ENCODE peak calls at places on chromosomes 2 and 18, in nine cellular contexts. M is adrenal gland; P is A673; Y is CD8-positive, alpha-beta T cell; G is PC-3; Q is aorta; I is psoas muscle; D is A549; X is HAP-1. K is an unnamed sample.

GRCh38 chr2:75751824-75752468 is 41.2 kb upstream of the GCFC2 start:
- DNase-seq in D (no peak), Q (no peak), P (no peak), Y (no peak), X (peak; percentile 78), G (no peak), M (no peak), I (no peak), K (no peak)

GRCh38 chr2:208549546-208550158 is 143.1 kb downstream of the PTH2R start:
- DNase-seq in P (no peak), Q (no peak), X (no peak), Y (no peak), M (no peak), I (no peak), D (no peak), G (no peak), K (no peak)

GRCh38 chr2:240962371-240963064 is 35.9 kb upstream of the SNED1 start:
- DNase-seq in M (peak; percentile 88), I (no peak), Q (peak; percentile 82), D (no peak), P (peak; percentile 30), G (no peak), Y (no peak), X (peak; percentile 68), K (peak; percentile 21)

GRCh38 chr18:40678318-40678717 is 1276.7 kb upstream of the PIK3C3 start:
- DNase-seq in G (peak; percentile 2), P (no peak), Y (no peak), M (no peak), D (no peak), Q (no peak), X (no peak), I (no peak), K (no peak)

GRCh38 chr2:9095690-9096089 is 92.2 kb upstream of the MBOAT2 start:
- DNase-seq in I (peak; percentile 34), Y (no peak), X (no peak), P (no peak), D (no peak), M (no peak), G (no peak), Q (peak; percentile 80), K (peak; percentile 72)

GRCh38 chr2:66585616-66586015 is 150.7 kb downstream of the MEIS1 start:
- DNase-seq in I (no peak), X (no peak), Q (no peak), Y (no peak), M (no peak), P (no peak), G (no peak), D (no peak), K (no peak)

GRCh38 chr2:191165190-191165643 is 14.4 kb upstream of the STAT4 start:
- DNase-seq in D (peak; percentile 65), Y (no peak), G (peak; percentile 80), Q (no peak), I (no peak), M (no peak), P (peak; percentile 62), X (peak; percentile 27), K (no peak)

GRCh38 chr2:160942505-160943125 is 217.6 kb upstream of the TANK start:
- DNase-seq in M (no peak), X (no peak), I (peak; percentile 25), Y (no peak), Q (no peak), D (no peak), P (no peak), G (no peak), K (no peak)

GRCh38 chr2:235413084-235413483 is 80.8 kb upstream of the AGAP1 start:
- DNase-seq in Q (no peak), X (no peak), D (no peak), Y (no peak), M (no peak), I (no peak), P (no peak), G (no peak), K (no peak)

GRCh38 chr2:203673933-203674332 is 32.5 kb upstream of the CD28 start:
- DNase-seq in D (no peak), M (no peak), Y (peak; percentile 25), Q (no peak), I (no peak), X (no peak), G (no peak), P (no peak), K (no peak)

GRCh38 chr2:179106342-179107178 is 56.6 kb upstream of the CCDC141 start:
- DNase-seq in D (peak; percentile 84), Q (no peak), M (peak; percentile 70), G (peak; percentile 99), I (no peak), X (peak; percentile 77), Y (no peak), P (peak; percentile 89), K (peak; percentile 72)

GRCh38 chr2:131492418-131493198 is 411 bp upstream of the MZT2A start:
- DNase-seq in Q (peak; percentile 96), Y (peak; percentile 94), M (peak; percentile 96), P (peak; percentile 95), X (peak; percentile 96), D (peak; percentile 98), I (peak; percentile 91), G (peak; percentile 97), K (peak; percentile 99)

GRCh38 chr2:187698374-187699110 is 144.3 kb upstream of the TFPI start:
- DNase-seq in D (no peak), Y (no peak), M (no peak), X (no peak), Q (no peak), P (no peak), I (no peak), G (no peak), K (no peak)

GRCh38 chr18:72470391-72470790 is 73.8 kb downstream of the CBLN2 start:
- DNase-seq in Q (no peak), P (no peak), M (no peak), D (no peak), Y (no peak), G (no peak), X (no peak), I (no peak), K (no peak)

DNA sequence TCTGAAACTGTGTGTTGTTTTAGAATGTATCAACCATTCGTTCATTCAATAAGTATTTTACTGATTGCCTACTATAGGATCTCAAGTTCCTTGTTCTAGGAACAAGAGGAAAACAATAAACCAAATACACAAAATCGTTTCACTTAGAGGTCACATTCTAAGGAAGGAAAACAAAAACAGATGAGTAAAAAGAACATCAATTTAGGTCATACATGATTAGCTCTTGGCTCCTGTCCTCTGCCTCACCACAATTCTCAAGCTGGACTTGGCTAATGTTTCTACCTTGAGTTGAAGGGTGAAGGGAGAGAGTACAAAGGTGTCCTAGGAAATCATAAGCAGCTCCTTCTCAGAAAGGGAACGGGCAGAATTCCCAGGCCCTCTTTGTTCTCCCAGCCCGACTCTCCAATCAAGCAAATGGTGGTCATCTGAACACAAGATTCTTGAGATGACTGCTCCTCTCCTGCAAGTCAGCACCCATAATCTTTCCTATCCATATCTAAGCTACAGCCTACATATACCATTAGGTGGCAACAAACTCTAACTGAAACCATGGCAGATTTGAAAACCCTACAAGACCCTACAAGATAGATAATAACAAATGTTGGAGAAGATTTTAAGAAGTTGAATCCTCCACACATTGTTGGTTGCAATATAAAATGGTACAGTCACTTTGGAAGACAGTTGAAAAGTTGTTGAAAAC is 76.0 kb downstream of the CBLN2 start:
- DNase-seq in D (no peak), P (no peak), I (no peak), Q (no peak), M (no peak), X (no peak), G (no peak), Y (no peak), K (no peak)
- H3K9me3 ChIP-seq in D (no peaks in the 10 kb centered on the region), P (no peaks in the 10 kb centered on the region), I (no peaks in the 10 kb centered on the region), Q (no peaks in the 10 kb centered on the region), M (no peaks in the 10 kb centered on the region), X (no peaks in the 10 kb centered on the region), G (no peaks in the 10 kb centered on the region), Y (no peaks in the 10 kb centered on the region), K (no peaks in the 10 kb centered on the region)

GRCh38 chr2:20653695-20654306 is 2.9 kb upstream of the HS1BP3 start:
- DNase-seq in Q (peak; percentile 61), G (no peak), M (no peak), D (no peak), X (no peak), P (no peak), I (no peak), Y (no peak), K (no peak)
- H3K9me3 ChIP-seq in Q (no peaks in the 10 kb centered on the region), G (no peaks in the 10 kb centered on the region), M (no peaks in the 10 kb centered on the region), D (no peaks in the 10 kb centered on the region), X (no peaks in the 10 kb centered on the region), P (no peaks in the 10 kb centered on the region), I (no peaks in the 10 kb centered on the region), Y (no peaks in the 10 kb centered on the region), K (no peaks in the 10 kb centered on the region)

DNA sequence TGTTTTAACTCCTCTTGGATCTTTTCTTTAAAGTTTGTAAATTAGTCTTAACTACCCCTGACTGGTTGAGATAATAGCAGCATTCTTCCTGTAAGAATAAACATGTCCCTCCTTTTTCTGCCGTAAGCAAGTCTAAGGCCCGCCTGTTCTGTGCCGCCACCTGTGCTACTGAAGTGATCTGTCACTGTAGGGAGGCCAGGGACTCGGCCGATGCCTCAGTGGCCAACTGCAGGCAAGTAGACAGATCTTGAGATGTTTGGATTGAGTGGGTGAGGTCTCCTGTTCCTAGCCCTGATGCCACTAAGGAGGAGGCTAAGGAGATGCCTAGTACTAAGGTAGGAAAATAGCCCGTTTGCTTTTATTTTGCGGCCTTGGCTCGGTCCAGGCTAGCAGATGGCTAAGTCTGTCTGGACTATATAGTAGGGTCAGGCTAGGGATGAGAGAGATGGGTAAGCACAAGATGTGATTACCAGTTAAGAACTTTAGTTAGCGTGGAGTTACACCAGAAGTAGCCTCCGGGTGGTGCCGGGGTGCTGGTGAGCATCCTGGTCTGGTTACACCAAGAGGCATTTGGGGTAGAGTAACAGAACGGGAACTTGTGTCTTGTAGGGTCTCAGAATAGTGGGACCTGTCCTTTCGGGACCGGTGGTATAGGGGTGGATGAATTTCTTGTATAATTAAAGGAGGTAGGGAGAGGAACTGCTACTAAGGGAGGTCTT is 584.2 kb downstream of the SUCLG1 start:
- DNase-seq in M (no peak), Q (no peak), D (no peak), I (no peak), P (no peak), G (no peak), X (no peak), Y (no peak), K (no peak)
- H3K9me3 ChIP-seq in M (no peaks in the 10 kb centered on the region), Q (no peaks in the 10 kb centered on the region), D (peaks cover 4% of the 10 kb centered on the region), I (no peaks in the 10 kb centered on the region), P (peaks cover 4% of the 10 kb centered on the region), G (no peaks in the 10 kb centered on the region), X (no peaks in the 10 kb centered on the region), Y (no peaks in the 10 kb centered on the region), K (peaks cover 5% of the 10 kb centered on the region)

DNA sequence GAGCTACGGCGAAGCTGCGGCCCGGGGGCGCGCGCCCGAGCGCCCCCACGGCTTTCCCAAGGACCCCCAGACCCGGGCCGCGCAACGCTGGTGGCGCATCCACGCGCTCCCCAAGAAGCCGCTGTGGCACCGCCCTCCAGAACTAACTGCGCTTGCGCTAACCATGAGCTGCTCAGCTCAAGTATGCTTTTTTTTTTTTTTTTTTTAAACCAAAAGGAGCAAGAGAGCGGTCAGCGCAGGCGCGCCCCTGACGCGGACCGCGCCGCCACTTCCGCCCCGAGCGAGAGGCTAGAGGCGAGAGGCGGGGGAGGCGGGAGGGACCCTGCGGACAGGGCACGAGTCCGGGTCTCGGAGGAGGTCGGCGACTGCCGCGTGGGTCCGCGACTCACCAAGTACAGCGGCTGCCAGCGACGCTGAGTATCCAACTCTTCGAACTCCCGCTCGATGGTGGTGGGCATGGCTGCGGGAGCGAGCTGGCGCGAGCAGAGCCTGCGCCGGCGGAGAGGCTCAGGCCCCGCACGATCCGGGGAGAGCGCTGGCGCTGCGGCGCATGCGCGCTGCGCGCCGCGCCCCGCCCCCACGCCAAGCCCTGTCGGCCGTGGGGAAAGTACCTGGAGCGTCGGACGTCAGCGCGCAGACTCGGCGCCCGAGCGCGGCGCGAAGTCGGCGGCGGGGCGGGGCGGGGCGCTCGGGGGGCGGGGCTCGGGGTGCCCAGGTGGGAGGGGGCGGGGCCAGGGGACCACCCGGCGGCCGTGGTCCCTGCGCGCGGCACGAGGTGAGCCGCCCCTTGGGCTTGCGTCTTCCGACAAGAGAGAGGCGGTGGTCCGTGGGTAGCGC is at the start of gene PTPN2:
- DNase-seq in Y (peak; percentile 95), D (peak; percentile 91), X (peak; percentile 92), Q (peak; percentile 98), P (peak; percentile 94), I (peak; percentile 95), G (peak; percentile 96), M (peak; percentile 96), K (peak; percentile 95)
- H3K9me3 ChIP-seq in Y (no peaks in the 10 kb centered on the region), D (no peaks in the 10 kb centered on the region), X (no peaks in the 10 kb centered on the region), Q (no peaks in the 10 kb centered on the region), P (no peaks in the 10 kb centered on the region), I (no peaks in the 10 kb centered on the region), G (no peaks in the 10 kb centered on the region), M (no peaks in the 10 kb centered on the region), K (no peaks in the 10 kb centered on the region)

K was measured in upper lobe of left lung.